ENCODE peak calls at places on chromosomes 4 and X, in four cellular contexts. L, E, M and W are unnamed samples.

GRCh38 chrX:119762718-119763117 is 4.3 kb downstream of the SOWAHD start:
- DNase-seq in L (peak), E (no peak), M (no peak), W (no peak)

GRCh38 chrX:40866878-40867277 is 131.5 kb upstream of the MED14 start:
- DNase-seq in L (peak), E (no peak), M (no peak), W (peak)

GRCh38 chrX:73944582-73944947 is 359.4 kb upstream of the ZCCHC13 start:
- DNase-seq in L (peak), E (no peak), M (no peak), W (no peak)

GRCh38 chrX:54979432-54979831 is 14.6 kb downstream of the PFKFB1 start:
- DNase-seq in L (no peak), E (no peak), M (no peak), W (no peak)

GRCh38 chr4:181301735-181302380 is 941.3 kb upstream of the TENM3 start:
- DNase-seq in L (peak), E (peak), M (no peak), W (peak)

GRCh38 chrX:64894454-64895038 is 81.7 kb downstream of the ZC4H2 start:
- DNase-seq in L (no peak), E (peak), M (no peak), W (peak)

GRCh38 chr4:6198278-6198677 is 2.1 kb downstream of the JAKMIP1 start:
- DNase-seq in L (no peak), E (no peak), M (no peak), W (no peak)

GRCh38 chr4:136078971-136079370 is 1453.3 kb downstream of the PCDH18 start:
- DNase-seq in L (no peak), E (no peak), M (no peak), W (peak)

GRCh38 chrX:19670854-19671620 is 155.7 kb upstream of the MAP3K15 start:
- DNase-seq in L (peak), E (no peak), M (no peak), W (peak)

DNA sequence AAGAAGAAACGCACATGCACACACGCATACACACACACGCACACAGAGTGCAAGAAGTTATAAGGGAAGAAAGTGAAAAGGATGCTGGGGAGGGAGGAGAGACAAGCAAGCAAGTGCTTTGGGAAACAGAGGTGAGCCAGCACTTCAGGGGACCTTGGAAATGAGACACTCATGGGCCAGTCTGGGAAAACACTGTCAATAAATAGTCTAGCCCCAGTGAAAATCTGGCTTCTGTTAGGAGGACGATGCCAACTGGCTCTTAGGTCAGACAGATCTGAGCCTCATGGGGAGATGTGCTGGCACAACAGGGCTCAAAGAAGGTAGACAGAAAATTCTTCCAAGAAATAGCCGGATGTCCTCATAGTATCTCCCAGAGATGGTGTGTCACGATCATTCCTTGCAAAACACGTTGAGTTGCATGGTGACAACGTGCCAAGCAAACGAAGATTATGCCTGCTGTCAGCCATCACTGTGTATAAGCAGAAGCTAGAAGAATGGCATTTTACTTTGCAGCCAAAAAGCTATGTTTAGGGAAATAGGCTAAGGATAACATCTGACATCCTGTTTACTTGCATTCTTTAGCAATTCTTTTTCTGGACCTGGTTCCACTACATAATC is 557 bp upstream of the ARHGEF6 start:
- DNase-seq in L (peak), E (peak), M (no peak), W (peak)
- H3K4me3 ChIP-seq in L (no peak), E (peak), M (no peak), W (no peak)

GRCh38 chr4:42865572-42866189 is 26.8 kb upstream of the GRXCR1 start:
- DNase-seq in L (peak), E (peak), M (peak), W (peak)
- TF ChIP-seq CTCF in L (peak), E (peak), M (peak), W (peak)

DNA sequence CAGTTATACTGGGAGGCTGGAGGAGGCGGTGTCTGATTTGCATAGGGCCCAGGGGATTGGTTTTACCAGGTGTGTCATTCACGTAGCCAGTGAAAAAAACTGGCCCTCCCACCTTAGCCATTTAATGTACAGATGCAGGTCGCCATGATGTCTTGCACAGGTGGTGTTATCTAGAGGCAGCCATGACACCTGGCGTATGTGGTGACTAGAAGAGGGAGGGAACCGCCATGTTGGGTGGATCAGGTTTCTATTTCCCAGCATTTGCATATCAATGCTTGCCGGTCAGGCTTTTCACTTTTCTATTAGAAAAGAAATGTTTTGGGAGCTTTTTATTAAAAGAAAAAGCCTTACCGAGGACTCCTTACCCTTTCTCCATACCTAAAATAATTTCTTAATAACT is 523.4 kb downstream of the ADGRL3 start:
- DNase-seq in L (no peak), E (no peak), M (no peak), W (no peak)
- H3K4me3 ChIP-seq in L (no peak), E (no peak), M (no peak), W (no peak)

GRCh38 chrX:77293331-77293995 is 153.7 kb upstream of the FGF16 start:
- DNase-seq in L (no peak), E (no peak), M (no peak), W (no peak)
- TF ChIP-seq CTCF in L (no peak), E (no peak), M (no peak), W (no peak)

DNA sequence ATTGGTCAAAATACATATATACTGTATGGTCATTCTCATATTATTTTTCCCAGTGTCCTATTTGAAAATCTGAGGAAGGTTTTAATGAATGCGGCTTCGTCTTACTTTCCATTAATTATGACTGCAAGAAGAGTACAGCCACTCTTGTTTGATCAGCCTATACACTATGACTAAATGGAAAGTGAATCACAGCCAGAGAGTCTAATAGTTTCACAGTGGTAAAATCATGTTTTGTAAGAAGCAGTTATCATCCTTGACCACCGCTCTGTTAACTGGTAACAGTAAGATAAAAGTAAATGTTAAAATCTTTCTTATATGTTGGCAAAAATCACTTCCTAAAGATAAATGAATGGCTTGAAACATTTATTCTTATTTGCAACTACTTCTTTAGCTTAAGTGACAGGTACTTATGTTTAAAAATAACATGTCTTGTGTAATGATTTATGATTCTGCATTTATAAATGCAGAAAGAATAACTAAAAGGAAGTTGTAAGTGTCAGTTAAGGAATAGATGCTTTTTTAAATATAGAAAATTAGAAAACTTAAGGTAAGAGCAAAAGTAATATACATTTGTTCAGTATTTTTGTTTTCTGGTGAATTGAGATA is 13.3 kb downstream of the GALNT7 start:
- DNase-seq in L (peak), E (no peak), M (peak), W (peak)
- H3K4me3 ChIP-seq in L (no peak), E (no peak), M (no peak), W (no peak)

GRCh38 chr4:15955670-15956069 is 7.3 kb downstream of the FGFBP2 start:
- DNase-seq in L (peak), E (peak), M (no peak), W (peak)
- TF ChIP-seq CTCF in L (peak), E (no peak), M (peak), W (peak)

DNA sequence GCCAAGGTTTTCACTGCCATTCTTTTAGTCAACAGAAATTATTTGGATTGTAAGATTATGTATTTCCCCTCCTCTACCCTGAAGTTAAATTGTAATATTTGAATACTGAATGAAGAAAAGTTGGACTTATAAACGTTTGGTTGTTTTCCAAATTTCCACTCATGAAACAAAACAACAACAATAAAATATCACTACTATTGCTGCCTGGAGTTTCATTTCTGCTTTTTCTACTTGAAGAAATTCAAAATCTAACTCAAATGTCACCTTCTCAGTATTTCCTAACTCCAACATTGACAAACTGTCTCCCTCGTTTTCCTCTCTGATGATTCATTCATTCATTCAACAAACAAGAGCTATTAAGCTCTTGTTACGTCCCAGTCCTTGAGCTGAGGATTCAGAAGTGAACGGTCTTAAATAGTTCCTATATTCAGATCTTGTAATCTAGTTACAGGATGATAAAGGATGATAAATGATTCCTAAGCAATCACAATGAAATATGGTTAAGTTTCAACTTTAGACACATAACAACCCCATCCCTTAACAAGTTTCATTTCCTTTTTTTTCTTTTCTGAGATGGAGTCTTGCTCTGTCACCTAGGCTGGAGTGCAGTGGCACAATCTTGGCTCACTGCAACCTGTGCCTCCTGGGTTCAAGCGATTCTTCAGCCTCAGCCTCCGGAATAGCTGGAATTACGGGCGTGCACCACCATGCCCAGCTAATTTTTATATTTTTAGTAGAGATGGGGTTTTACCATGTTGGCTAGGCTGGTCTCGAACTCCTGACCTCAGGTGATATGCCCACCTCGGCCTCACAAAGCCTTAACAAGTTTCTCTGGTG is 1.7 kb downstream of the SLC9B2 start:
- DNase-seq in L (peak), E (peak), M (no peak), W (peak)
- H3K4me3 ChIP-seq in L (peak), E (peak), M (peak), W (peak)

GRCh38 chr4:183285886-183286285 is 34.2 kb downstream of the CLDN22 start:
- DNase-seq in L (no peak), E (no peak), M (no peak), W (no peak)

GRCh38 chr4:183287309-183287659 is 32.8 kb downstream of the CLDN22 start:
- DNase-seq in L (no peak), E (no peak), M (no peak), W (no peak)

GRCh38 chr4:183284965-183285364 is 35.1 kb downstream of the CLDN22 start:
- DNase-seq in L (peak), E (no peak), M (peak), W (no peak)

GRCh38 chr4:183287677-183288076 is 32.4 kb downstream of the CLDN22 start:
- DNase-seq in L (no peak), E (no peak), M (no peak), W (no peak)

GRCh38 chr4:183286590-183287308 is 33.3 kb downstream of the CLDN22 start:
- DNase-seq in L (no peak), E (no peak), M (no peak), W (no peak)
- TF ChIP-seq CTCF in L (no peak), E (no peak), M (no peak), W (no peak)